ENCODE peak calls at places on chromosome 1, in nine cellular contexts. Z is heart left ventricle, X is GM23338, F is cardiac muscle cell, P is PC-3, G is endothelial cell of umbilical vein, D is left ventricle myocardium inferior, L is psoas muscle, H is kidney. C is an unnamed sample.

GRCh38 chr1:4851666-4852065 is 197.3 kb downstream of the AJAP1 start:
- DNase-seq in Z (no peak), X (no peak), F (no peak), P (no peak), G (no peak), D (no peak), L (no peak), H (no peak), C (peak; percentile 14)

GRCh38 chr1:44283524-44284173 is 70.4 kb downstream of the DMAP1 start:
- DNase-seq in Z (no peak), X (no peak), F (no peak), P (peak; percentile 78), G (no peak), D (no peak), L (no peak), H (no peak), C (no peak)

GRCh38 chr1:39395357-39395831 is 96.0 kb upstream of the BMP8A start:
- DNase-seq in Z (no peak), X (no peak), F (peak; percentile 78), P (peak; percentile 72), G (peak; percentile 92), D (no peak), L (no peak), H (no peak), C (no peak)

GRCh38 chr1:110309768-110310167 is 29.4 kb upstream of the RBM15 start:
- DNase-seq in Z (no peak), X (no peak), F (peak; percentile 68), P (peak; percentile 29), G (peak; percentile 13), D (no peak), L (no peak), H (no peak), C (no peak)

GRCh38 chr1:116910379-116911165 is 856 bp downstream of the PTGFRN start:
- DNase-seq in Z (no peak), X (peak; percentile 79), F (peak; percentile 45), P (peak; percentile 51), G (peak; percentile 41), D (peak; percentile 55), L (peak; percentile 45), H (peak; percentile 84), C (no peak)

GRCh38 chr1:119582801-119583200 is 65.3 kb downstream of the ZNF697 start:
- DNase-seq in Z (peak; percentile 46), X (peak; percentile 92), F (peak; percentile 83), P (peak; percentile 82), G (peak; percentile 62), D (peak; percentile 29), L (peak; percentile 29), H (no peak), C (no peak)

GRCh38 chr1:79848316-79848715 is 841.8 kb upstream of the ADGRL4 start:
- DNase-seq in Z (no peak), X (no peak), F (no peak), P (peak; percentile 46), G (no peak), D (no peak), L (no peak), H (no peak), C (no peak)

GRCh38 chr1:220084460-220084859 is 5.1 kb downstream of the BPNT1 start:
- DNase-seq in Z (no peak), X (no peak), F (peak; percentile 10), P (peak; percentile 39), G (peak; percentile 64), D (no peak), L (no peak), H (no peak), C (no peak)

GRCh38 chr1:6351480-6352137 is 42.0 kb downstream of the ACOT7 start:
- DNase-seq in Z (peak; percentile 58), X (no peak), F (no peak), P (no peak), G (no peak), D (peak; percentile 60), L (peak; percentile 53), H (no peak), C (peak; percentile 51)

GRCh38 chr1:39195166-39196111 is 9.1 kb upstream of the MACF1 start:
- DNase-seq in Z (no peak), X (no peak), F (peak; percentile 33), P (peak; percentile 60), G (no peak), D (no peak), L (no peak), H (no peak), C (no peak)

GRCh38 chr1:37147397-37147831 is 113.1 kb upstream of the GRIK3 start:
- DNase-seq in Z (no peak), X (no peak), F (no peak), P (no peak), G (no peak), D (no peak), L (no peak), H (no peak), C (peak; percentile 64)

GRCh38 chr1:30700528-30701265 is 22.7 kb downstream of the MATN1 start:
- DNase-seq in Z (peak; percentile 56), X (no peak), F (peak; percentile 78), P (peak; percentile 66), G (no peak), D (peak; percentile 18), L (peak; percentile 72), H (peak; percentile 54), C (peak; percentile 64)

GRCh38 chr1:42979888-42980800 is 21.5 kb upstream of the SLC2A1 start:
- DNase-seq in Z (no peak), X (no peak), F (no peak), P (no peak), G (no peak), D (no peak), L (no peak), H (no peak), C (no peak)

GRCh38 chr1:6121651-6122370 is 58.3 kb downstream of the CHD5 start:
- DNase-seq in Z (peak; percentile 15), X (no peak), F (no peak), P (no peak), G (no peak), D (no peak), L (no peak), H (peak; percentile 49), C (no peak)

GRCh38 chr1:201376464-201377374 is 761 bp downstream of the TNNT2 start:
- DNase-seq in Z (no peak), X (peak; percentile 97), F (peak; percentile 44), P (peak; percentile 76), G (peak; percentile 40), D (no peak), L (no peak), H (no peak), C (no peak)

DNA sequence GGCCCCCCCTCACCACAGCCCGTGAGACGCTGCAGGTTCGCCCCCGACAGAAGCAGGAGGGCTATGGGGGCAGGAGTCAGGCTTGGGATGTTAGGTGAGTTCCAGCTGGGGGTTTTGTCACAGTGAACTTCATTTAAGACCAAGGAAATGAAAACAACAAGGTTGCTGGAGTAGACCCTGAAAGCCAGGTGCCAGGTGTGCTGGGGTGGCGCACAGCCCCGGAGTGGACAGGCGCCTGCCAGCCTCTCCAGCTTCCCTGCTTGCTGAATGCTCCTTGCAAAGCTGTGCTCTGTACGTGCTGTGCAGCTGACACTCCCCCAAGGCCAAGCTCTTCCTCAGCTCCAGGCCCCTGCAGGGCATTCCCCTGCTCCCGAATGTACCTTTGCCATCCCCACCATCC is 102.4 kb downstream of the PGBD5 start:
- DNase-seq in Z (no peak), X (no peak), F (no peak), P (no peak), G (no peak), D (no peak), L (no peak), H (no peak), C (no peak)
- H3K36me3 ChIP-seq in Z (no peaks in the 10 kb centered on the region), X (no peaks in the 10 kb centered on the region), F (no peaks in the 10 kb centered on the region), P (no peaks in the 10 kb centered on the region), G (no peaks in the 10 kb centered on the region), D (no peaks in the 10 kb centered on the region), L (no peaks in the 10 kb centered on the region), H (no peaks in the 10 kb centered on the region), C (no peaks in the 10 kb centered on the region)

DNA sequence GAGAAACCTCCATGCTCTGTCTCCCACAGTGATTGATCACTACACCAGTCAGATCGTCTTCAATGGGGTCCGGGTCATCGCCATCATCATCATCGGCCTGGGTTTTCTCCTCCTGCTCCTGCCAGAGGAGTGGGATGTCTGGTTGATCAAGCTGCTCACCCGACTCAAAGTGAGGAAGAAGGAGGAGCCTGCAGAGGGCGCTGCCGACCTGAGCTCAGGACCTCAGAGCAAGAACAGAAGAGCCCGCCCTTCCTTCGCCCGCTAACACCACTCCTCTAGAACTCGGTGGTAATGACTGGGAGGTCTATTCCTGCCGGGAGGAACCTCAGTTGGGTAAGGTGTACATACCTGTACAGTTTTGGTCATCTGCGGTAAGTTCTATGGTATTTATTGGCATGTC is 50.3 kb upstream of the COA6 start:
- DNase-seq in Z (no peak), X (peak; percentile 94), F (peak; percentile 56), P (peak; percentile 41), G (peak; percentile 40), D (no peak), L (no peak), H (no peak), C (no peak)
- TF ChIP-seq CTCF in Z (peak; percentile 35), X (peak; percentile 90), F (peak; percentile 55), P (peak; percentile 67), G (peak; percentile 69), D (no peak), L (no peak), H (no peak), C (no peak)

GRCh38 chr1:66693856-66694255 is 58.4 kb upstream of the DYNLT5 start:
- DNase-seq in Z (no peak), X (no peak), F (no peak), P (no peak), G (no peak), D (no peak), L (no peak), H (no peak), C (no peak)
- H3K36me3 ChIP-seq in Z (no peaks in the 10 kb centered on the region), X (no peaks in the 10 kb centered on the region), F (no peaks in the 10 kb centered on the region), P (no peaks in the 10 kb centered on the region), G (peaks cover 3% of the 10 kb centered on the region), D (peaks cover 6% of the 10 kb centered on the region), L (no peaks in the 10 kb centered on the region), H (peaks cover 2% of the 10 kb centered on the region), C (no peaks in the 10 kb centered on the region)

GRCh38 chr1:46488343-46489168 is 1.1 kb upstream of the DMBX1 start:
- DNase-seq in Z (no peak), X (peak; percentile 64), F (no peak), P (peak; percentile 30), G (no peak), D (no peak), L (no peak), H (peak; percentile 46), C (no peak)

GRCh38 chr1:46485564-46486431 is 3.8 kb upstream of the DMBX1 start:
- DNase-seq in Z (no peak), X (peak; percentile 60), F (no peak), P (no peak), G (no peak), D (no peak), L (no peak), H (no peak), C (no peak)

GRCh38 chr1:46489169-46489637 is 433 bp upstream of the DMBX1 start:
- DNase-seq in Z (no peak), X (no peak), F (no peak), P (peak; percentile 24), G (no peak), D (no peak), L (no peak), H (no peak), C (no peak)

GRCh38 chr1:46486432-46487015 is 3.1 kb upstream of the DMBX1 start:
- DNase-seq in Z (no peak), X (no peak), F (no peak), P (no peak), G (no peak), D (no peak), L (no peak), H (no peak), C (no peak)

DNA sequence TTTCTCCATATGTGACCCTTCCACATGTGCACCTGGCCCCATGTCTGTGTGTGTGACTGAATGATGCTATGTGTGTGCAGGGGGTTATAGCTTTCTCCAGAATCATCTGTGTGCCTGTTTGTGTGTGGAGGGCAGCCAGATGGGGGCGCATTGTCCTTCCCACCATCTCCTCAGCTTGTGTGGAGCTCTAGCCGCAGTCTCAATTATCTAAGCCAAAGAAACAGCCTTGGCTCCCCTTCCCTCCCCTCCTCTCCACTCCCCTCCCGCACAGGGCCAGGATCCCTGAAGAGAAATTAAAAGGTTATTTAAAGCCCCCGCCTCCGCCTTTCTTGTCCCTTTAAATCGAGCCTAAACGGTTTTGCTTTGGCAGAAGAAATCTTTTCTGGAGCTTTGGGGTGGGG is 1.8 kb upstream of the DMBX1 start:
- DNase-seq in Z (no peak), X (peak; percentile 83), F (peak; percentile 44), P (no peak), G (no peak), D (no peak), L (no peak), H (no peak), C (no peak)
- TF ChIP-seq CTCF in Z (no peak), X (peak; percentile 82), F (peak; percentile 49), P (peak; percentile 44), G (peak; percentile 26), D (no peak), L (no peak), H (no peak), C (no peak)